ENCODE peak calls at places on chromosomes 5 and 9, in seven cellular contexts. E is IMR-90; A is CD4-positive, CD25-positive, alpha-beta regulatory T cell; C is CD8-positive, alpha-beta T cell; F is SJCRH30; O is transverse colon; X is aorta. U is an unnamed sample. For H3K27me3, the result is how much of the 10 kb centered on the place peaks cover.

GRCh38 chr5:132104561-132104960 is 31.0 kb downstream of the CSF2 start:
- DNase-seq in O (no peak), E (peak), C (no peak), F (no peak), X (no peak), A (no peak), U (no peak)

GRCh38 chr9:89408628-89409101 is 89.2 kb downstream of the SEMA4D start:
- DNase-seq in C (peak), E (no peak), O (peak), F (no peak), A (peak), X (no peak), U (no peak)

GRCh38 chr5:84564311-84564710 is 179.6 kb upstream of the EDIL3 start:
- DNase-seq in X (no peak), C (no peak), A (no peak), E (peak), F (no peak), O (no peak), U (no peak)

GRCh38 chr5:6377582-6378127 is 692 bp downstream of the MED10 start:
- DNase-seq in F (no peak), O (no peak), E (no peak), A (peak), C (no peak), X (no peak), U (no peak)

GRCh38 chr9:73613092-73613701 is 461.5 kb downstream of the ANXA1 start:
- DNase-seq in A (no peak), C (no peak), F (no peak), X (no peak), E (no peak), O (no peak), U (no peak)

GRCh38 chr5:24644757-24645156 is at the start of gene CDH10:
- DNase-seq in F (no peak), A (no peak), X (no peak), C (no peak), E (no peak), O (no peak), U (peak)

GRCh38 chr9:98861881-98862501 is 54.5 kb downstream of the GALNT12 start:
- DNase-seq in F (peak), E (peak), C (no peak), A (no peak), X (no peak), O (no peak), U (no peak)

GRCh38 chr5:157761690-157762611 is 18.4 kb downstream of the LSM11 start:
- DNase-seq in F (peak), A (peak), X (no peak), E (peak), O (peak), C (no peak), U (no peak)

GRCh38 chr9:70352356-70352755 is 62.1 kb downstream of the KLF9 start:
- DNase-seq in O (no peak), C (no peak), X (no peak), F (no peak), E (peak), A (no peak), U (no peak)

GRCh38 chr9:136036050-136036449 is 59.0 kb downstream of the NACC2 start:
- DNase-seq in E (peak), A (no peak), F (no peak), X (no peak), O (no peak), C (no peak), U (no peak)

GRCh38 chr9:137973829-137974416 is 96.3 kb downstream of the CACNA1B start:
- DNase-seq in A (no peak), F (no peak), O (no peak), C (no peak), X (peak), E (no peak), U (no peak)

GRCh38 chr5:160169326-160169725 is 50.1 kb upstream of the PWWP2A start:
- DNase-seq in O (no peak), X (no peak), C (no peak), A (no peak), E (peak), F (no peak), U (no peak)

GRCh38 chr5:4584982-4585381 is 555.1 kb upstream of the ADAMTS16 start:
- DNase-seq in O (no peak), X (no peak), A (no peak), E (no peak), C (no peak), F (no peak), U (no peak)

GRCh38 chr5:143890475-143890874 is 78.5 kb downstream of the HMHB1 start:
- DNase-seq in F (peak), X (no peak), O (no peak), A (no peak), E (no peak), C (no peak), U (no peak)

GRCh38 chr9:130806388-130806716 is 28.7 kb upstream of the ABL1 start:
- DNase-seq in C (no peak), E (no peak), A (no peak), O (no peak), X (no peak), F (no peak), U (no peak)

GRCh38 chr5:122498163-122498562 is 186.1 kb downstream of the SNCAIP start:
- DNase-seq in E (peak), C (no peak), A (no peak), X (no peak), O (no peak), F (no peak), U (no peak)

GRCh38 chr9:76905984-76906861 is at the start of gene PRUNE2:
- DNase-seq in O (peak), E (peak), F (peak), X (peak), A (no peak), C (no peak), U (peak)

GRCh38 chr5:173590436-173591299 is 25.8 kb downstream of the BOD1 start:
- DNase-seq in X (no peak), A (no peak), O (no peak), C (no peak), F (no peak), E (no peak), U (peak)

DNA sequence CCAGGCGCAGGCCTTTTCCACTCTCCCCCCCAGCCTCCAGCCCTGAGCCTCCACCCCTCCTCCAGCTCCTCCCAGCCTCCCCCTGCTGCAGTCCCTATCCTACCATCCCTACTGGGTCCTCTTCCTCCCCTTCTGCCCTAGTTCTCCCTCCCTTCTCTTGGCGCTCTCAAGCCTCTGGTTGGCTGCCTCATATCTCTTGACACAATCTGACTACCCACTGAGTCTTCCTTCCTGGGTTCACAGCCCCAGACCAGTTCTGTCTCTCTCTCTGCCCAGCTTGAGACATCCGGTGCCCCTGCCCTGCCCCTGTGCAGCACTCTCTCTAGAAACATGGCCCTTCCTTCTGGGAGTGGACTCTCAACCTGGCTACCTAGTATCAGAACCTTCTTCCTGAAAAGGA is 76.2 kb downstream of the TSPAN17 start:
- DNase-seq in X (no peak), E (no peak), O (no peak), F (no peak), C (no peak), A (no peak), U (no peak)
- H3K27me3 ChIP-seq in X (under half), E (half or more), O (under half), F (under half), C (under half), A (under half), U (under half)

DNA sequence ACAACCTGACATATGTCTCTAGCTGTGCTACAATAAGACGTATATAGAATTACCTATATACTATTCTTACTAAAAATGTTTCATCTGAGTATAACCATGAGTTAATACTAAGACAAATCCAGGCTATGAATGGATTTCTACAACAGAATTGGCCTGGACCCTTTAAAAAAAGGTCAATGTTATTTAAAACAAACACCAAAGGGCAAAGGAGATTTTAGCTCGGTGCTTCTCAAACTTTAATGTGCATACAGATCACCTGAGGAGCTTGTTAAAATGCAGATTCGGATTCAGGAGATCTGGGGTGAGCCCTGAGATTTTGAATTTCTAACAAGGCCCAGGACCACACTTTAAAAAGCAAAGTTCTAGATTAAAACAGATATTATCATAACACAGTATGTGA is 6.5 kb downstream of the TNFSF8 start:
- DNase-seq in C (no peak), X (no peak), F (no peak), A (no peak), O (no peak), E (no peak), U (no peak)
- H3K27me3 ChIP-seq in C (under half), X (under half), F (under half), A (under half), O (under half), E (under half), U (under half)

GRCh38 chr5:565782-566445 is 41.7 kb upstream of the SLC9A3 start:
- DNase-seq in E (peak), F (no peak), C (no peak), A (no peak), O (no peak), X (no peak), U (no peak)

GRCh38 chr5:566636-567309 is 42.5 kb upstream of the SLC9A3 start:
- DNase-seq in O (no peak), E (no peak), C (no peak), X (no peak), F (no peak), A (no peak), U (no peak)

GRCh38 chr5:568809-569208 is 43.3 kb upstream of the CEP72 start:
- DNase-seq in F (no peak), C (no peak), E (no peak), O (no peak), X (no peak), A (no peak), U (no peak)

GRCh38 chr5:568061-568781 is 43.9 kb upstream of the CEP72 start:
- DNase-seq in E (no peak), C (no peak), X (no peak), A (no peak), F (no peak), O (no peak), U (no peak)

DNA sequence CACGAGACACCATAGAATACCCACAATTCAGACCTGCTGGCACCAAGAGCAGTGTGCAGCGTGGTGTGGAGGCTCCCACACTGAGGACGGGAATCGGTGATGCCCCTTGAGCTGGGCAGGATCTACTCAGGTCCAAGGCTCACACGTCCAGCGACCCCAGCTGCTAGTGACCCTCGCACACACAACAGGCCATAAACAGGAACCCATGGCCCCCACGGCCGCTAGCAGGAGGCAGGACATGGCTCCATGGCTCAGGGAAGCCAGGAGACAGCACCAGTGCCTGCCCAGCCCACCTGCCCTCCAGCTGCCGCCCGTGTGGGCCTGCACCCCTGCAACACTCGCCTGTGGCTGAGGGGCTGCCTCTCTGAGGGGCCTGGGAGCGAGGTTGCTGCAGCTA is 43.4 kb upstream of the SLC9A3 start:
- DNase-seq in A (no peak), E (no peak), X (no peak), O (no peak), F (no peak), C (no peak), U (no peak)
- H3K27me3 ChIP-seq in A (under half), E (under half), X (under half), O (half or more), F (under half), C (under half), U (under half)

DNA sequence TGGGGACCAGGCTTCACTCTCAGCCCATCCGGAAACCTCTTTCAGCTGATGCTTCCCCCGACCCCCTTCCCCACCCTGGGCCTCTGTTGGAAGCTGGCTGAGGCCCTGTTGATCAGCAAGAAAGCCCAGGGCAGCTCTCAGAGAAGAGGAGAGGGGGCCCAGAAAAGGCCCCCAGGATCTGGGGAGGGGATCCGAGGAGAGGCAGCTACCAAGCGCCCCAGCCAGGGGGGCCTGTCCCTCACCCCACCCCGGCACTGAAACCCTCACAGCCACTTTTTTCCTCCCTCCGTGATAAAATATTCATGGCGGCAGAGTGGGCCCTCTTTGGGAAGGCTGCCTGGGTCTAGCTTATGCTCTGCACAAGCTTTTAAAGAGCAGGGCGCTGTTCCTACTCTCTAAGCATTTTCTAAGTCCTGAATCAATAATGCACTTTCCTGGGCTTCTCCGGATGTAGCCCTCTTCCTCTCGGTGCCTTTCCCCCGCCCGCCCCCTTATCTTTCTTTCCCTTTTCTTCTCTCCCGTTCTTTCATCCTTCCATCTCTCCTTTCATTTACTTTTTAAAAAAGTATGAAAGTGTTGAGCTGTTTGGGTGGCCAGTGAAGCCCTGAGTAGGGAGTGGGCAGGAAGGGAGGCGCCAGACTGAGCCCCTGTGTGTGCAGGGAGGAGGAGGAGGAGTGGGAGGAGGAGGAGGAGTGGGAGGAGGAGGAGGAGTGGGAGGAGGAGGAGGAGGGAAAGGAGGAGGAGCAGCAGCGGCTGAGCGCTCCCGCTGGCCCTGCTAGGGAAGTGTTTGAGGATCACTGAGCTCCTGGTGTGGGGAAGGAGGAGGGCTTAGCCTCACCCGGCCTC is 23.5 kb downstream of the NTNG2 start:
- DNase-seq in O (no peak), X (no peak), C (no peak), F (no peak), E (no peak), A (no peak), U (no peak)
- H3K27me3 ChIP-seq in O (half or more), X (under half), C (under half), F (half or more), E (half or more), A (under half), U (under half)

GRCh38 chr9:126225611-126226609 is 100.7 kb upstream of the MVB12B start:
- DNase-seq in O (no peak), E (no peak), F (no peak), A (no peak), X (no peak), C (no peak), U (no peak)

GRCh38 chr9:126222363-126222834 is 104.2 kb upstream of the MVB12B start:
- DNase-seq in A (no peak), O (no peak), E (no peak), X (no peak), C (no peak), F (no peak), U (no peak)

GRCh38 chr9:126221480-126221879 is 105.1 kb upstream of the MVB12B start:
- DNase-seq in F (no peak), O (no peak), C (no peak), X (no peak), E (no peak), A (no peak), U (no peak)

GRCh38 chr9:126223798-126224531 is 102.7 kb upstream of the MVB12B start:
- DNase-seq in X (no peak), C (no peak), F (no peak), E (no peak), O (no peak), A (no peak), U (no peak)

DNA sequence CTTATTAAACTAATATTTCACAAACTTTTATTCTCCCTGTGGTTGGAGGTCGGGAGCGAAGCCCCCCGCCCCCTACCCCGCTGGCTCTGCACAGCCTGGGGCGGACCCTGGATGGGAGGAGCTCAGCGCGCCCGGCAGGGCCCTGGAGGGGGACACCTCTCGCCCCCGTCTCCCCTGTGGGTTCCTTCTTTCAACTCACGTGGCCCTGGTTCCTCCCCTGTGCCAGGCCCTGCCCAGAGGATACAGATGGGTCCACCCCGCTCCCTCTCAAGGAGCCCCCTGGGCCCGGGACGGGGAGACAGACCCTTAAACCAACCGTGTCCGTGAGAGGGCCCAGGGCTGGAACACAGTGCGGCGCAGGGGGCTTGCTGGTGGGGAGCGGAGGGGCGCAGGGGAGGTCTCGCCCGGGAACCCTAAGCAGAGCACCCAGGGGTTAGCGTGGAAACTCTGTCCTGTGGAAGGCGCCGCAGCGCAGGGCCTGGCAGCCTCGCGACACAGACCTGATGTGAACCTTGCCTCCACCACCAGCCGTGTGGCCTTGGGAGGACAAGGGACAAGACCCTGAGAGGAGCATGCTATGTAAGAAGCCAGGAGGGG is 103.7 kb upstream of the MVB12B start:
- DNase-seq in A (no peak), X (no peak), F (no peak), C (no peak), O (no peak), E (no peak), U (no peak)
- H3K27me3 ChIP-seq in A (under half), X (under half), F (under half), C (under half), O (half or more), E (half or more), U (under half)